ENCODE peak calls at places on chromosome 21, in four cellular contexts. A is breast epithelium, R is HFF-Myc, I is pancreas. T is an unnamed sample.

GRCh38 chr21:38839683-38840286 is 34.1 kb downstream of the ETS2 start:
- DNase-seq in A (no peak), R (peak), I (no peak), T (peak)

GRCh38 chr21:43274022-43274945 is 105.5 kb downstream of the CRYAA start:
- DNase-seq in A (no peak), R (no peak), I (no peak), T (no peak)

GRCh38 chr21:15839026-15839425 is 109.2 kb downstream of the USP25 start:
- DNase-seq in A (no peak), R (no peak), I (no peak), T (no peak)

GRCh38 chr21:43311303-43311817 is 115.6 kb downstream of the SIK1 start:
- DNase-seq in A (no peak), R (no peak), I (peak), T (no peak)

GRCh38 chr21:31511258-31511657 is 148.2 kb upstream of the SOD1 start:
- DNase-seq in A (no peak), R (no peak), I (no peak), T (no peak)

GRCh38 chr21:28636988-28637691 is 355.5 kb downstream of the LTN1 start:
- DNase-seq in A (no peak), R (no peak), I (no peak), T (peak)

GRCh38 chr21:33026299-33026858 is 644 bp downstream of the OLIG2 start:
- DNase-seq in A (no peak), R (no peak), I (no peak), T (no peak)

GRCh38 chr21:38894899-38895298 is 89.2 kb downstream of the ETS2 start:
- DNase-seq in A (no peak), R (no peak), I (no peak), T (no peak)

GRCh38 chr21:23812485-23812884 is 1794.8 kb downstream of the MRPL39 start:
- DNase-seq in A (no peak), R (no peak), I (no peak), T (no peak)

GRCh38 chr21:38985423-38986378 is 180.0 kb downstream of the ETS2 start:
- DNase-seq in A (no peak), R (peak), I (peak), T (peak)

GRCh38 chr21:30415993-30416392 is 9.7 kb downstream of the KRTAP13-3 start:
- DNase-seq in A (no peak), R (no peak), I (no peak), T (no peak)

GRCh38 chr21:18603246-18603645 is 199.7 kb upstream of the TMPRSS15 start:
- DNase-seq in A (no peak), R (no peak), I (no peak), T (no peak)

GRCh38 chr21:38236232-38236631 is 20.6 kb upstream of the KCNJ15 start:
- DNase-seq in A (no peak), R (no peak), I (no peak), T (no peak)

GRCh38 chr21:42939581-42940413 is 14.4 kb upstream of the ERVH48-1 start:
- DNase-seq in A (peak), R (peak), I (peak), T (peak)

GRCh38 chr21:33116669-33117267 is 46.8 kb downstream of the OLIG1 start:
- DNase-seq in A (no peak), R (no peak), I (no peak), T (no peak)

GRCh38 chr21:28729887-28730286 is 262.8 kb downstream of the LTN1 start:
- DNase-seq in A (no peak), R (no peak), I (no peak), T (no peak)

GRCh38 chr21:31983120-31983519 is 110.3 kb downstream of the HUNK start:
- DNase-seq in A (no peak), R (no peak), I (peak), T (no peak)

GRCh38 chr21:25578070-25578961 is 29.0 kb downstream of the MRPL39 start:
- DNase-seq in A (no peak), R (peak), I (no peak), T (no peak)

GRCh38 chr21:21151231-21151630 is 153.0 kb downstream of the NCAM2 start:
- DNase-seq in A (no peak), R (no peak), I (no peak), T (no peak)

GRCh38 chr21:38806153-38806941 is 618 bp downstream of the ETS2 start:
- DNase-seq in A (no peak), R (no peak), I (no peak), T (no peak)

GRCh38 chr21:46459356-46460112 is 843 bp downstream of the DIP2A start:
- DNase-seq in A (no peak), R (no peak), I (peak), T (no peak)

GRCh38 chr21:46056450-46056903 is 41.4 kb upstream of the COL6A2 start:
- DNase-seq in A (peak), R (no peak), I (peak), T (no peak)

GRCh38 chr21:27536319-27536718 is 569.4 kb upstream of the ADAMTS5 start:
- DNase-seq in A (no peak), R (no peak), I (no peak), T (peak)

GRCh38 chr21:43922949-43923348 is 57.9 kb downstream of the AGPAT3 start:
- DNase-seq in A (no peak), R (no peak), I (no peak), T (no peak)

GRCh38 chr21:31342328-31342727 is 1.7 kb downstream of the TIAM1 start:
- DNase-seq in A (no peak), R (no peak), I (no peak), T (no peak)

GRCh38 chr21:38506606-38507331 is 8.5 kb upstream of the ERG start:
- DNase-seq in A (no peak), R (no peak), I (no peak), T (no peak)

GRCh38 chr21:43362306-43362927 is 64.5 kb downstream of the SIK1 start:
- DNase-seq in A (no peak), R (peak), I (no peak), T (peak)

DNA sequence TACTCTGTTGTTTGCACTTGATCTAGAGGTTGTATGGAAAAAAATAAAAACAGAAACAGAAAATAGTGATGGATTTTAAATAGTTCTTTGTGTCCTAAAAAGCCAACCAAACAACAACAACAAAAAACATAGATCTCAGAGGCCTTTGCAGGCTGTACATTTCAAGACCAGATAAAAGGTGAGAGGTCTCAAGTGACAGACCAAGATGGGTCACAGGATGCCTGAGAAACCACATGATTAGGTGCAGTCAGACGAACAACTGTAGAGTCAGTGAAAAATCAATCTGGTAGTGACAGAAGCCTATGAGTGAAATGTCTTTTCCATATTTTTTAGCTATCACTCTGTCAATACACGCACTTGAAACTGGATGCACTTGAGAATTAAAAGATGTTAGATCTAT is 193.5 kb upstream of the SAMSN1 start:
- DNase-seq in A (no peak), R (no peak), I (no peak), T (no peak)
- H3K4me3 ChIP-seq in A (no peak), R (no peak), I (no peak), T (no peak)

GRCh38 chr21:34836103-34836932 is 167.5 kb downstream of the CLIC6 start:
- DNase-seq in A (no peak), R (peak), I (no peak), T (peak)
- H3K4me3 ChIP-seq in A (peak), R (peak), I (no peak), T (peak)

DNA sequence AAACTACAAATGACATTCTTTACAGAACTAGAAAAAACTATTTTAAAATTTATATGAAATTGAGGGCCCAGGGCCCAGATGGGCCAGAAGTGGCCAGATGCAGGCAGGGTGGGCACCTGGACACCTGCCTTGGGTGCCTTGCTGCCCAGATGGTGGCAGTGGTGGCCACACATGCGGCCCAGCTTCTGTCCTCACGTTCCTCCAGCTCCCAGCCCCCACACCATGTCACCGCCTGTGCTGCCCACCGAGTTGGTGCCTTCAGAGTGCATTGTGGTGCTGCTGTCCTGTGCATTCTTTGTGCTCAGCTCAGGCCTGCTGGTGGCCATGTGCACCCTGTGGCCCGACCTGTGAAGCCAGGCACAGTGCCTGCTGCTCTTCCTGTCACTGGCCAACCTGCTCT is 216.8 kb upstream of the CXADR start:
- DNase-seq in A (no peak), R (no peak), I (no peak), T (no peak)
- H3K4me3 ChIP-seq in A (no peak), R (no peak), I (no peak), T (no peak)

GRCh38 chr21:35204850-35205564 is 155.9 kb upstream of the RUNX1 start:
- DNase-seq in A (no peak), R (peak), I (peak), T (peak)

GRCh38 chr21:35202431-35202830 is 153.3 kb upstream of the RUNX1 start:
- DNase-seq in A (no peak), R (no peak), I (no peak), T (no peak)

GRCh38 chr21:35204125-35204524 is 155.0 kb upstream of the RUNX1 start:
- DNase-seq in A (no peak), R (no peak), I (no peak), T (no peak)

GRCh38 chr21:35201799-35202198 is 152.7 kb upstream of the RUNX1 start:
- DNase-seq in A (no peak), R (no peak), I (no peak), T (no peak)

GRCh38 chr21:35203093-35204021 is 154.3 kb upstream of the RUNX1 start:
- DNase-seq in A (no peak), R (no peak), I (no peak), T (no peak)
- H3K4me3 ChIP-seq in A (no peak), R (no peak), I (no peak), T (no peak)

DNA sequence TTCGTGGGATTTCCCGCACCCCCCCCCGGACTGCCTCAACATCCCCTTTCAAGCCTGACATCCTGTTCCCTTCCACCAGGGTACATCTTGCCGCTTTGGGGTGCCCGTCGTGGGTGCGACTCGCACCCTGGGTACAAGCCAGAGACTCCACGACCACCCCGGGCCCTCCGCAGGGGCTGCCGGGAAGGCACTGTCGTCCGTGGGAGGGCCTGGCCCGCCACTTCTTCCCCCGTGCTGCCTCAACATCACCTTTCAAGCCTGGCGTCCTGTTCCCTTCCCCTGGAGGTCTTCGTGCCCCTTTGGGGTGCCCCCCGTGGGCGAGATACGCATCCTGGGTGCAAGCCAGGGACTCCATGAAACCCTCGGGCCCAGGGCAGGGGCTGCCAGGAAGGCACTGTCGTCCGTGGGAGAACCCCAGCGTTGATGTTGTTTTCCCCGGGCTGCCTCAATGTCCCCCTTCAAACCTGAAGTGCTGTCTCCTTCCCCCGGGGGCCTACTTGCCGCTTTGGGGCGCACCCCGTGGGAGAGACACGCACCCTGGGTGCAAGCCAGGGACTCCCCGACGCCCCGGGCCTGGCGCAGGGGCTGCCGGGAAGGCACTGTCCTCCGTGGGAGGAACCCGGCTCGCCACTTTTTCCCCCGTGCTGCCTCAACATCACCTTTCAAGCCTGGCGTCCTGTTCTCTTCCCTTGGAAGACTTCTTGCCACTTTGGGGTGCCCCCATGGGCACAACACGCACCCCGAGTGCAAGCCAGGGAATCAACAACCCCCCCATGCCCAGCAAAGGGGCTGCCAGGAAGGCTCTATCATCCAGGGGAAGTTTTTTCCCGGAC is 138.6 kb downstream of the LIPI start:
- DNase-seq in A (no peak), R (no peak), I (no peak), T (no peak)
- H3K4me3 ChIP-seq in A (no peak), R (no peak), I (no peak), T (no peak)

GRCh38 chr21:41052820-41053555 is 115.0 kb upstream of the BACE2 start:
- DNase-seq in A (no peak), R (no peak), I (no peak), T (no peak)
- H3K4me3 ChIP-seq in A (no peak), R (no peak), I (no peak), T (no peak)

GRCh38 chr21:41868062-41868710 is 11.0 kb downstream of the PRDM15 start:
- DNase-seq in A (no peak), R (peak), I (no peak), T (no peak)
- H3K4me3 ChIP-seq in A (no peak), R (no peak), I (no peak), T (no peak)

DNA sequence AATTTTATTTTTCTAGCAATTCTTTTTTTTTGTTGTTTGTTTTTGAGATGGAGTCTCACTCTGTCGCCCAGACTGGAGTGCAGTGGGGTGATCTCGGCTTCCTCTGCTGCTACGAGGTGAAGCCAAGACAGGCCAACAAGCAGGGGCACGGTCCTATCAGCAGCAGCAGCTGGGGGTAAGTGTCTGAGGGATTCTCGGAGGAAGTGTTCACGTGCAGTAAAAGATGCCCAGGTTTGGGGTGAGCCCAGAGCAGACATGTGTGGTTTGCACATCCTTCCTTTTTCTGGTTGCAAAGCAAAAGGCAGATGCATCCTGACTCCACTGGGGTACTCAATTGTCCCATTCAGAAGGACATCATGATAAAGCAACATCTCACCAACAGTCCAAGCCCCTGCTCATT is 27.7 kb downstream of the PIGP start:
- DNase-seq in A (no peak), R (no peak), I (no peak), T (no peak)
- H3K4me3 ChIP-seq in A (no peak), R (no peak), I (no peak), T (no peak)

DNA sequence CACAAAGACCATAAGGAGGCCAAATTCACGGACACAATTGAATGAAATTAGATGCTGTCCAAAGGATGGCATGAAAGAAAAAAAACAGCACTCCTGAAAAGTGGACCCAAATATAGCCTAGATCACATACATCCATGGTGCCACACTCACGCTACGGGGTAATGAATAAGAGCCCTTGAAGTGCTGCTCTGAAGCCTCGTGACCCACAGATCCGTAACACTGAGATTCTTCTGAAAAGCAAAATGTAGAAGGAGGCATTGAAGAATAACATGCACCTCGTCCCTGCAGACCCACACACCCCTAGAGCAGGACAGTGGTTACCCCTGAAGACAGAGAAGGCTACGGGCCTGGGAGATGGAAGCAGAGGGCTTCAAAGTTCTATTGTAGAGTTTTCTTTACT is 3.9 kb upstream of the ITGB2 start:
- DNase-seq in A (no peak), R (no peak), I (no peak), T (no peak)
- H3K4me3 ChIP-seq in A (no peak), R (no peak), I (no peak), T (no peak)

GRCh38 chr21:41361786-41362604 is at the start of gene MX2:
- DNase-seq in A (peak), R (peak), I (no peak), T (peak)
- H3K4me3 ChIP-seq in A (peak), R (peak), I (peak), T (peak)

T was measured in skeletal muscle cell.